ENCODE peak calls at places on chromosomes 7 and 10, in five cellular contexts. One of them, this sample, is unnamed.

GRCh38 chr10:15705298-15705697 is 14.4 kb downstream of the ITGA8 start:
- DNase-seq in transverse colon: no peak
- DNase-seq in activated naive CD4-positive, alpha-beta T cell: no peak
- DNase-seq in stimulated activated naive CD8-positive, alpha-beta T cell treated with anti-CD3 and anti-CD28 coated beads, Interleukin-15, amount 100 ng/mL, for 72 hours: no peak
- DNase-seq in NCI-H1092 treated with DMSO at 0.1 percent for 48 hours: no peak
- DNase-seq in this sample: no peak

GRCh38 chr7:152543801-152544200 is 108.0 kb upstream of the KMT2C start:
- DNase-seq in transverse colon: no peak
- DNase-seq in activated naive CD4-positive, alpha-beta T cell: no peak
- DNase-seq in stimulated activated naive CD8-positive, alpha-beta T cell treated with anti-CD3 and anti-CD28 coated beads, Interleukin-15, amount 100 ng/mL, for 72 hours: no peak
- DNase-seq in NCI-H1092 treated with DMSO at 0.1 percent for 48 hours: no peak
- DNase-seq in this sample: no peak

GRCh38 chr7:2819161-2819953 is 24.8 kb downstream of the GNA12 start:
- DNase-seq in transverse colon: no peak
- DNase-seq in activated naive CD4-positive, alpha-beta T cell: no peak
- DNase-seq in stimulated activated naive CD8-positive, alpha-beta T cell treated with anti-CD3 and anti-CD28 coated beads, Interleukin-15, amount 100 ng/mL, for 72 hours: no peak
- DNase-seq in NCI-H1092 treated with DMSO at 0.1 percent for 48 hours: no peak
- DNase-seq in this sample: no peak

GRCh38 chr10:118721005-118721876 is 33.5 kb downstream of the CACUL1 start:
- DNase-seq in transverse colon: peak; percentile 58
- DNase-seq in activated naive CD4-positive, alpha-beta T cell: peak; percentile 51
- DNase-seq in stimulated activated naive CD8-positive, alpha-beta T cell treated with anti-CD3 and anti-CD28 coated beads, Interleukin-15, amount 100 ng/mL, for 72 hours: peak; percentile 35
- DNase-seq in NCI-H1092 treated with DMSO at 0.1 percent for 48 hours: peak; percentile 23
- DNase-seq in this sample: peak; percentile 64

GRCh38 chr7:142301923-142302550 is 44.2 kb upstream of the PRSS58 start:
- DNase-seq in transverse colon: no peak
- DNase-seq in activated naive CD4-positive, alpha-beta T cell: no peak
- DNase-seq in stimulated activated naive CD8-positive, alpha-beta T cell treated with anti-CD3 and anti-CD28 coated beads, Interleukin-15, amount 100 ng/mL, for 72 hours: no peak
- DNase-seq in NCI-H1092 treated with DMSO at 0.1 percent for 48 hours: peak; percentile 9
- DNase-seq in this sample: no peak

GRCh38 chr7:48140001-48140681 is 31.1 kb upstream of the ABCA13 start:
- DNase-seq in transverse colon: peak; percentile 66
- DNase-seq in activated naive CD4-positive, alpha-beta T cell: no peak
- DNase-seq in stimulated activated naive CD8-positive, alpha-beta T cell treated with anti-CD3 and anti-CD28 coated beads, Interleukin-15, amount 100 ng/mL, for 72 hours: no peak
- DNase-seq in NCI-H1092 treated with DMSO at 0.1 percent for 48 hours: no peak
- DNase-seq in this sample: peak; percentile 69

GRCh38 chr10:48607356-48608278 is 2.7 kb upstream of the ARHGAP22 start:
- DNase-seq in transverse colon: no peak
- DNase-seq in activated naive CD4-positive, alpha-beta T cell: no peak
- DNase-seq in stimulated activated naive CD8-positive, alpha-beta T cell treated with anti-CD3 and anti-CD28 coated beads, Interleukin-15, amount 100 ng/mL, for 72 hours: no peak
- DNase-seq in NCI-H1092 treated with DMSO at 0.1 percent for 48 hours: peak; percentile 41
- DNase-seq in this sample: peak; percentile 63

GRCh38 chr10:119425881-119426170 is 116.7 kb downstream of the RGS10 start:
- DNase-seq in transverse colon: no peak
- DNase-seq in activated naive CD4-positive, alpha-beta T cell: no peak
- DNase-seq in stimulated activated naive CD8-positive, alpha-beta T cell treated with anti-CD3 and anti-CD28 coated beads, Interleukin-15, amount 100 ng/mL, for 72 hours: no peak
- DNase-seq in NCI-H1092 treated with DMSO at 0.1 percent for 48 hours: no peak
- DNase-seq in this sample: no peak

GRCh38 chr10:3054816-3055202 is 12.5 kb upstream of the PFKP start:
- DNase-seq in transverse colon: no peak
- DNase-seq in activated naive CD4-positive, alpha-beta T cell: no peak
- DNase-seq in stimulated activated naive CD8-positive, alpha-beta T cell treated with anti-CD3 and anti-CD28 coated beads, Interleukin-15, amount 100 ng/mL, for 72 hours: no peak
- DNase-seq in NCI-H1092 treated with DMSO at 0.1 percent for 48 hours: no peak
- DNase-seq in this sample: no peak

GRCh38 chr10:3949741-3950140 is 164.7 kb upstream of the KLF6 start:
- DNase-seq in transverse colon: no peak
- DNase-seq in activated naive CD4-positive, alpha-beta T cell: no peak
- DNase-seq in stimulated activated naive CD8-positive, alpha-beta T cell treated with anti-CD3 and anti-CD28 coated beads, Interleukin-15, amount 100 ng/mL, for 72 hours: no peak
- DNase-seq in NCI-H1092 treated with DMSO at 0.1 percent for 48 hours: peak; percentile 12
- DNase-seq in this sample: no peak

GRCh38 chr7:27179503-27180430 is 5.3 kb downstream of the HOXA11 start:
- DNase-seq in transverse colon: peak; percentile 87
- DNase-seq in activated naive CD4-positive, alpha-beta T cell: no peak
- DNase-seq in stimulated activated naive CD8-positive, alpha-beta T cell treated with anti-CD3 and anti-CD28 coated beads, Interleukin-15, amount 100 ng/mL, for 72 hours: peak; percentile 75
- DNase-seq in NCI-H1092 treated with DMSO at 0.1 percent for 48 hours: no peak
- DNase-seq in this sample: peak; percentile 95

GRCh38 chr10:123974406-123974805 is 82.8 kb upstream of the CPXM2 start:
- DNase-seq in transverse colon: no peak
- DNase-seq in activated naive CD4-positive, alpha-beta T cell: no peak
- DNase-seq in stimulated activated naive CD8-positive, alpha-beta T cell treated with anti-CD3 and anti-CD28 coated beads, Interleukin-15, amount 100 ng/mL, for 72 hours: no peak
- DNase-seq in NCI-H1092 treated with DMSO at 0.1 percent for 48 hours: no peak
- DNase-seq in this sample: peak; percentile 62

GRCh38 chr10:103397191-103397825 is 882 bp downstream of the PDCD11 start:
- DNase-seq in transverse colon: no peak
- DNase-seq in activated naive CD4-positive, alpha-beta T cell: no peak
- DNase-seq in stimulated activated naive CD8-positive, alpha-beta T cell treated with anti-CD3 and anti-CD28 coated beads, Interleukin-15, amount 100 ng/mL, for 72 hours: no peak
- DNase-seq in NCI-H1092 treated with DMSO at 0.1 percent for 48 hours: no peak
- DNase-seq in this sample: peak; percentile 7

GRCh38 chr7:25759748-25760147 is 392.2 kb upstream of the NFE2L3 start:
- DNase-seq in transverse colon: no peak
- DNase-seq in activated naive CD4-positive, alpha-beta T cell: no peak
- DNase-seq in stimulated activated naive CD8-positive, alpha-beta T cell treated with anti-CD3 and anti-CD28 coated beads, Interleukin-15, amount 100 ng/mL, for 72 hours: no peak
- DNase-seq in NCI-H1092 treated with DMSO at 0.1 percent for 48 hours: no peak
- DNase-seq in this sample: no peak

GRCh38 chr10:80449545-80449944 is 4.6 kb upstream of the TSPAN14 start:
- DNase-seq in transverse colon: no peak
- DNase-seq in activated naive CD4-positive, alpha-beta T cell: no peak
- DNase-seq in stimulated activated naive CD8-positive, alpha-beta T cell treated with anti-CD3 and anti-CD28 coated beads, Interleukin-15, amount 100 ng/mL, for 72 hours: no peak
- DNase-seq in NCI-H1092 treated with DMSO at 0.1 percent for 48 hours: no peak
- DNase-seq in this sample: no peak

This sample was measured in EH.